ENCODE peak calls at places on chromosomes 6 and 20, in eight cellular contexts. One of them, this sample, is unnamed.

GRCh38 chr20:15673206-15673605 is 900.0 kb downstream of the KIF16B start:
- DNase-seq in GM12892: no peak
- DNase-seq in breast epithelium: no peak
- DNase-seq in H1: no peak
- DNase-seq in heart left ventricle: no peak
- DNase-seq in stomach: no peak
- DNase-seq in sigmoid colon: no peak
- DNase-seq in H54: no peak
- DNase-seq in this sample: no peak

GRCh38 chr6:129238991-129239390 is 356.1 kb downstream of the LAMA2 start:
- DNase-seq in heart left ventricle: no peak
- DNase-seq in GM12892: no peak
- DNase-seq in H1: no peak
- DNase-seq in H54: no peak
- DNase-seq in breast epithelium: no peak
- DNase-seq in sigmoid colon: no peak
- DNase-seq in stomach: no peak
- DNase-seq in this sample: no peak

GRCh38 chr6:160831751-160832150 is 129.7 kb downstream of the PLG start:
- DNase-seq in H54: no peak
- DNase-seq in stomach: no peak
- DNase-seq in GM12892: no peak
- DNase-seq in H1: no peak
- DNase-seq in heart left ventricle: no peak
- DNase-seq in sigmoid colon: no peak
- DNase-seq in breast epithelium: no peak
- DNase-seq in this sample: no peak

GRCh38 chr20:63155266-63156165 is 60.4 kb downstream of the YTHDF1 start:
- DNase-seq in sigmoid colon: no peak
- DNase-seq in H54: no peak
- DNase-seq in H1: no peak
- DNase-seq in breast epithelium: no peak
- DNase-seq in stomach: no peak
- DNase-seq in heart left ventricle: peak; percentile 37
- DNase-seq in GM12892: no peak
- DNase-seq in this sample: peak; percentile 52

GRCh38 chr6:11224966-11225463 is 7.5 kb downstream of the NEDD9 start:
- DNase-seq in breast epithelium: no peak
- DNase-seq in H54: no peak
- DNase-seq in sigmoid colon: no peak
- DNase-seq in H1: no peak
- DNase-seq in stomach: no peak
- DNase-seq in GM12892: no peak
- DNase-seq in heart left ventricle: no peak
- DNase-seq in this sample: no peak

GRCh38 chr6:56798163-56798562 is 155.5 kb upstream of the DST start:
- DNase-seq in H1: no peak
- DNase-seq in stomach: no peak
- DNase-seq in GM12892: no peak
- DNase-seq in breast epithelium: no peak
- DNase-seq in H54: no peak
- DNase-seq in heart left ventricle: no peak
- DNase-seq in sigmoid colon: no peak
- DNase-seq in this sample: no peak

GRCh38 chr6:27591660-27592059 is 118.8 kb upstream of the ZNF184 start:
- DNase-seq in H54: no peak
- DNase-seq in heart left ventricle: no peak
- DNase-seq in breast epithelium: no peak
- DNase-seq in sigmoid colon: no peak
- DNase-seq in GM12892: no peak
- DNase-seq in H1: peak; percentile 78
- DNase-seq in stomach: no peak
- DNase-seq in this sample: no peak

GRCh38 chr6:84539122-84539856 is 225.1 kb downstream of the TBX18 start:
- DNase-seq in GM12892: no peak
- DNase-seq in breast epithelium: no peak
- DNase-seq in heart left ventricle: no peak
- DNase-seq in stomach: no peak
- DNase-seq in sigmoid colon: no peak
- DNase-seq in H54: no peak
- DNase-seq in H1: no peak
- DNase-seq in this sample: no peak

GRCh38 chr6:113632220-113632864 is 224.8 kb upstream of the MARCKS start:
- DNase-seq in stomach: peak; percentile 45
- DNase-seq in heart left ventricle: no peak
- DNase-seq in sigmoid colon: no peak
- DNase-seq in H54: peak; percentile 23
- DNase-seq in breast epithelium: no peak
- DNase-seq in H1: no peak
- DNase-seq in GM12892: no peak
- DNase-seq in this sample: no peak

GRCh38 chr6:5401845-5402738 is 140.8 kb downstream of the FARS2 start:
- DNase-seq in H1: no peak
- DNase-seq in stomach: no peak
- DNase-seq in heart left ventricle: no peak
- DNase-seq in sigmoid colon: no peak
- DNase-seq in H54: no peak
- DNase-seq in GM12892: no peak
- DNase-seq in breast epithelium: no peak
- DNase-seq in this sample: no peak

GRCh38 chr20:41185013-41185757 is 47.8 kb downstream of the PLCG1 start:
- DNase-seq in GM12892: no peak
- DNase-seq in H54: no peak
- DNase-seq in sigmoid colon: no peak
- DNase-seq in breast epithelium: no peak
- DNase-seq in heart left ventricle: peak; percentile 60
- DNase-seq in stomach: peak; percentile 23
- DNase-seq in H1: peak; percentile 39
- DNase-seq in this sample: no peak

GRCh38 chr6:127515234-127515793 is 3.8 kb downstream of the MTCL3 start:
- DNase-seq in H1: peak; percentile 81
- DNase-seq in GM12892: peak; percentile 12
- DNase-seq in sigmoid colon: no peak
- DNase-seq in heart left ventricle: no peak
- DNase-seq in breast epithelium: no peak
- DNase-seq in H54: no peak
- DNase-seq in stomach: no peak
- DNase-seq in this sample: no peak

GRCh38 chr6:49406241-49406970 is 56.6 kb downstream of the MMUT start:
- DNase-seq in breast epithelium: no peak
- DNase-seq in H54: no peak
- DNase-seq in GM12892: no peak
- DNase-seq in heart left ventricle: no peak
- DNase-seq in stomach: no peak
- DNase-seq in sigmoid colon: no peak
- DNase-seq in H1: no peak
- DNase-seq in this sample: no peak

GRCh38 chr20:1654994-1655393 is 2.6 kb downstream of the SIRPG start:
- DNase-seq in H54: no peak
- DNase-seq in stomach: no peak
- DNase-seq in H1: no peak
- DNase-seq in heart left ventricle: no peak
- DNase-seq in sigmoid colon: no peak
- DNase-seq in GM12892: no peak
- DNase-seq in breast epithelium: no peak
- DNase-seq in this sample: no peak

GRCh38 chr20:1656844-1657243 is 735 bp downstream of the SIRPG start:
- DNase-seq in sigmoid colon: no peak
- DNase-seq in GM12892: no peak
- DNase-seq in H54: no peak
- DNase-seq in H1: no peak
- DNase-seq in stomach: no peak
- DNase-seq in heart left ventricle: no peak
- DNase-seq in breast epithelium: no peak
- DNase-seq in this sample: no peak

GRCh38 chr20:1661542-1662299 is 4.1 kb upstream of the SIRPG start:
- DNase-seq in GM12892: no peak
- DNase-seq in H1: no peak
- DNase-seq in breast epithelium: no peak
- DNase-seq in stomach: no peak
- DNase-seq in heart left ventricle: no peak
- DNase-seq in H54: no peak
- DNase-seq in sigmoid colon: no peak
- DNase-seq in this sample: no peak

GRCh38 chr20:1660263-1660662 is 2.7 kb upstream of the SIRPG start:
- DNase-seq in H54: no peak
- DNase-seq in stomach: no peak
- DNase-seq in sigmoid colon: no peak
- DNase-seq in heart left ventricle: no peak
- DNase-seq in breast epithelium: no peak
- DNase-seq in H1: no peak
- DNase-seq in GM12892: no peak
- DNase-seq in this sample: no peak

GRCh38 chr20:1657556-1658334 is at the start of gene SIRPG:
- DNase-seq in H1: no peak
- DNase-seq in GM12892: no peak
- DNase-seq in heart left ventricle: no peak
- DNase-seq in sigmoid colon: no peak
- DNase-seq in stomach: no peak
- DNase-seq in H54: no peak
- DNase-seq in breast epithelium: no peak
- DNase-seq in this sample: no peak
- TF ChIP-seq POLR2A in H1: no peak
- TF ChIP-seq POLR2A in GM12892: no peak
- TF ChIP-seq POLR2A in heart left ventricle: no peak
- TF ChIP-seq POLR2A in sigmoid colon: no peak
- TF ChIP-seq POLR2A in stomach: no peak
- TF ChIP-seq POLR2A in H54: no peak
- TF ChIP-seq POLR2A in breast epithelium: no peak
- TF ChIP-seq POLR2A in this sample: no peak

GRCh38 chr20:34300809-34301586 is 2.2 kb downstream of the AHCY start:
- DNase-seq in stomach: no peak
- DNase-seq in H54: no peak
- DNase-seq in H1: no peak
- DNase-seq in heart left ventricle: no peak
- DNase-seq in breast epithelium: no peak
- DNase-seq in GM12892: no peak
- DNase-seq in sigmoid colon: no peak
- DNase-seq in this sample: no peak

GRCh38 chr20:34302312-34302722 is 838 bp downstream of the AHCY start:
- DNase-seq in heart left ventricle: no peak
- DNase-seq in H54: no peak
- DNase-seq in sigmoid colon: no peak
- DNase-seq in GM12892: no peak
- DNase-seq in breast epithelium: no peak
- DNase-seq in H1: no peak
- DNase-seq in stomach: no peak
- DNase-seq in this sample: no peak

GRCh38 chr20:34299925-34300806 is 3.0 kb downstream of the AHCY start:
- DNase-seq in heart left ventricle: no peak
- DNase-seq in GM12892: no peak
- DNase-seq in breast epithelium: no peak
- DNase-seq in H54: no peak
- DNase-seq in stomach: no peak
- DNase-seq in sigmoid colon: no peak
- DNase-seq in H1: no peak
- DNase-seq in this sample: peak; percentile 49

GRCh38 chr20:34301587-34302311 is 1.4 kb downstream of the AHCY start:
- DNase-seq in stomach: no peak
- DNase-seq in GM12892: no peak
- DNase-seq in H54: no peak
- DNase-seq in breast epithelium: no peak
- DNase-seq in heart left ventricle: no peak
- DNase-seq in H1: no peak
- DNase-seq in sigmoid colon: no peak
- DNase-seq in this sample: no peak

GRCh38 chr20:34302723-34303528 is at the start of gene AHCY:
- DNase-seq in heart left ventricle: peak; percentile 97
- DNase-seq in stomach: peak; percentile 98
- DNase-seq in GM12892: peak; percentile 95
- DNase-seq in sigmoid colon: peak; percentile 98
- DNase-seq in H54: peak; percentile 95
- DNase-seq in breast epithelium: peak; percentile 97
- DNase-seq in H1: peak; percentile 97
- DNase-seq in this sample: peak; percentile 98
- TF ChIP-seq POLR2A in heart left ventricle: no peak
- TF ChIP-seq POLR2A in stomach: no peak
- TF ChIP-seq POLR2A in GM12892: peak; percentile 75
- TF ChIP-seq POLR2A in sigmoid colon: no peak
- TF ChIP-seq POLR2A in H54: peak; percentile 76
- TF ChIP-seq POLR2A in breast epithelium: no peak
- TF ChIP-seq POLR2A in H1: peak; percentile 98
- TF ChIP-seq POLR2A in this sample: peak; percentile 65

GRCh38 chr6:7062445-7063162 is 45.2 kb upstream of the RREB1 start:
- DNase-seq in heart left ventricle: no peak
- DNase-seq in H1: no peak
- DNase-seq in sigmoid colon: no peak
- DNase-seq in H54: no peak
- DNase-seq in stomach: peak; percentile 49
- DNase-seq in breast epithelium: no peak
- DNase-seq in GM12892: no peak
- DNase-seq in this sample: no peak

GRCh38 chr6:7060769-7061516 is 46.8 kb upstream of the RREB1 start:
- DNase-seq in sigmoid colon: no peak
- DNase-seq in heart left ventricle: no peak
- DNase-seq in GM12892: no peak
- DNase-seq in H1: no peak
- DNase-seq in H54: no peak
- DNase-seq in breast epithelium: no peak
- DNase-seq in stomach: no peak
- DNase-seq in this sample: no peak

GRCh38 chr6:7053125-7053784 is 54.5 kb upstream of the RREB1 start:
- DNase-seq in breast epithelium: no peak
- DNase-seq in stomach: no peak
- DNase-seq in H54: no peak
- DNase-seq in GM12892: no peak
- DNase-seq in heart left ventricle: no peak
- DNase-seq in H1: no peak
- DNase-seq in sigmoid colon: no peak
- DNase-seq in this sample: no peak

GRCh38 chr6:7052441-7052936 is 55.3 kb upstream of the RREB1 start:
- DNase-seq in sigmoid colon: peak; percentile 80
- DNase-seq in H1: peak; percentile 69
- DNase-seq in stomach: peak; percentile 36
- DNase-seq in H54: peak; percentile 82
- DNase-seq in heart left ventricle: peak; percentile 85
- DNase-seq in GM12892: peak; percentile 39
- DNase-seq in breast epithelium: no peak
- DNase-seq in this sample: peak; percentile 36

GRCh38 chr6:7058250-7058923 is 49.4 kb upstream of the RREB1 start:
- DNase-seq in heart left ventricle: no peak
- DNase-seq in stomach: peak; percentile 74
- DNase-seq in H54: peak; percentile 88
- DNase-seq in sigmoid colon: no peak
- DNase-seq in breast epithelium: no peak
- DNase-seq in H1: no peak
- DNase-seq in GM12892: no peak
- DNase-seq in this sample: no peak
- TF ChIP-seq POLR2A in heart left ventricle: no peak
- TF ChIP-seq POLR2A in stomach: peak; percentile 5
- TF ChIP-seq POLR2A in H54: no peak
- TF ChIP-seq POLR2A in sigmoid colon: no peak
- TF ChIP-seq POLR2A in breast epithelium: no peak
- TF ChIP-seq POLR2A in H1: no peak
- TF ChIP-seq POLR2A in GM12892: no peak
- TF ChIP-seq POLR2A in this sample: no peak

DNA sequence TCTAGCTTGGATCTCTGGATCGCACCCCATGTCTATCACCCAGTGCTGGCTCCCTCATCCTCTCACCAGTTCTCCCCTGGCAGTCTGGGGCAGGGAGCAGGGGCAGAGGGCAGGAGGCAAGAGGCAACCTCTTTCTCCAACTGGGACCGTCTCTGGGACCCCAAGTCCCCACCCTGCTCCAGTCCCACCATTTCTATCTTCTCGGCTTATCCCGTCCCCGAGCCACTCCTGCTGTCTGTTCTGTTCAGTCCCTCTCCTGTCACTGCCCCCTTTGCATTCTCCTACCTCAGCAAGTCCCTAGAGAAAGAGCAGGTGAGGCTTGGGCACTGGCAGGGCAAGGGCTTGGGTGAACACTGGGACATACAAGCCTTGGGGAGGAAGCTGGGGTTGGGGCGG is 625 bp upstream of the TNXB start:
- DNase-seq in H1: no peak
- DNase-seq in stomach: no peak
- DNase-seq in H54: no peak
- DNase-seq in breast epithelium: no peak
- DNase-seq in GM12892: no peak
- DNase-seq in heart left ventricle: no peak
- DNase-seq in sigmoid colon: no peak
- DNase-seq in this sample: no peak
- TF ChIP-seq POLR2A in H1: no peak
- TF ChIP-seq POLR2A in stomach: no peak
- TF ChIP-seq POLR2A in H54: no peak
- TF ChIP-seq POLR2A in breast epithelium: no peak
- TF ChIP-seq POLR2A in GM12892: no peak
- TF ChIP-seq POLR2A in heart left ventricle: no peak
- TF ChIP-seq POLR2A in sigmoid colon: no peak
- TF ChIP-seq POLR2A in this sample: no peak

This sample was measured in upper lobe of left lung.